ENCODE peak calls at places on chromosomes 2 and 18, in four cellular contexts. Q, Y, W and G are unnamed samples.

GRCh38 chr2:77488141-77488540 is 34.0 kb downstream of the LRRTM4 start:
- DNase-seq in Y (no peak), Q (no peak), W (no peak), G (no peak)

GRCh38 chr2:23761638-23762037 is 165.3 kb downstream of the ATAD2B start:
- DNase-seq in W (no peak), Q (no peak), Y (no peak), G (no peak)

GRCh38 chr2:228658998-228659397 is 477.5 kb upstream of the SPHKAP start:
- DNase-seq in W (peak), Y (no peak), Q (no peak), G (no peak)

GRCh38 chr2:211673054-211673628 is 865.5 kb downstream of the ERBB4 start:
- DNase-seq in Q (no peak), Y (no peak), W (no peak), G (no peak)

GRCh38 chr2:144826105-144826504 is 306.2 kb upstream of the ZEB2 start:
- DNase-seq in Q (no peak), W (no peak), Y (no peak), G (no peak)

GRCh38 chr18:46334200-46334553 is 230.0 kb downstream of the HAUS1 start:
- DNase-seq in Y (no peak), W (peak), Q (no peak), G (no peak)

GRCh38 chr2:182642328-182642727 is 73.7 kb upstream of the DNAJC10 start:
- DNase-seq in Q (peak), Y (peak), W (peak), G (no peak)

GRCh38 chr2:20589975-20590703 is 60.8 kb downstream of the HS1BP3 start:
- DNase-seq in Y (no peak), W (peak), Q (no peak), G (no peak)

GRCh38 chr2:101253713-101254085 is 1.0 kb downstream of the CNOT11 start:
- DNase-seq in W (peak), Y (no peak), Q (no peak), G (no peak)

GRCh38 chr2:32553829-32554432 is 73.9 kb upstream of the TTC27 start:
- DNase-seq in W (peak), Q (peak), Y (no peak), G (no peak)

GRCh38 chr2:203824653-203825052 is 42.9 kb upstream of the CTLA4 start:
- DNase-seq in Y (no peak), W (no peak), Q (no peak), G (peak)

GRCh38 chr18:59719533-59720325 is 22.5 kb upstream of the CCBE1 start:
- DNase-seq in Q (no peak), Y (peak), W (peak), G (no peak)

GRCh38 chr18:56841836-56842235 is 190.7 kb downstream of the WDR7 start:
- DNase-seq in Q (no peak), W (peak), Y (no peak), G (no peak)

GRCh38 chr2:118763797-118764196 is 83.7 kb downstream of the EN1 start:
- DNase-seq in Q (no peak), W (peak), Y (peak), G (no peak)

GRCh38 chr2:224595518-224595917 is 10.4 kb upstream of the CUL3 start:
- DNase-seq in W (no peak), Y (no peak), Q (no peak), G (no peak)

GRCh38 chr2:74850816-74851566 is 17.1 kb downstream of the HK2 start:
- DNase-seq in Q (no peak), Y (no peak), W (peak), G (no peak)

GRCh38 chr2:158984554-158985207 is 16.2 kb downstream of the TANC1 start:
- DNase-seq in W (peak), Y (no peak), Q (no peak), G (peak)

GRCh38 chr2:209473930-209474419 is 50.1 kb downstream of the MAP2 start:
- DNase-seq in Y (peak), Q (no peak), W (peak), G (no peak)

GRCh38 chr2:190791347-190791982 is 89.2 kb upstream of the GLS start:
- DNase-seq in W (peak), Y (no peak), Q (no peak), G (no peak)

GRCh38 chr18:49371786-49372185 is 88.7 kb downstream of the DYM start:
- DNase-seq in W (peak), Y (peak), Q (no peak), G (no peak)

GRCh38 chr2:11559066-11559785 is 25.4 kb downstream of the GREB1 start:
- DNase-seq in Q (no peak), Y (no peak), W (no peak), G (no peak)